ENCODE peak calls at places on chromosomes 16 and 17, in nine cellular contexts. G is ovary, Q is right lobe of liver, A is astrocyte of the cerebellum, O is thoracic aorta, L is testis, Y is OCI-LY7, F is fibroblast of lung, M is mesendoderm. Z is an unnamed sample.

GRCh38 chr17:50841949-50842354 is 6.6 kb downstream of the WFIKKN2 start:
- DNase-seq in A (peak), O (no peak), Y (peak), F (peak), Q (peak), L (peak), M (peak), G (peak), Z (peak)

GRCh38 chr17:21814776-21815175 is 122.5 kb downstream of the KCNJ18 start:
- DNase-seq in Q (no peak), A (no peak), Y (no peak), G (no peak), L (no peak), F (no peak), M (no peak), O (no peak), Z (peak)

GRCh38 chr17:1150863-1151685 is 28.7 kb downstream of the ABR start:
- DNase-seq in L (no peak), Y (no peak), A (no peak), G (no peak), F (peak), Q (no peak), M (no peak), O (no peak), Z (no peak)

GRCh38 chr16:27238591-27238990 is 30.0 kb downstream of the NSMCE1 start:
- DNase-seq in Q (no peak), M (no peak), F (no peak), G (no peak), Y (no peak), A (no peak), O (no peak), L (no peak), Z (no peak)

GRCh38 chr16:84948855-84949610 is 62.3 kb downstream of the ZDHHC7 start:
- DNase-seq in G (no peak), F (no peak), O (no peak), A (no peak), Y (no peak), Q (no peak), M (no peak), L (no peak), Z (no peak)

GRCh38 chr16:53518550-53519416 is 15.8 kb upstream of the AKTIP start:
- DNase-seq in G (no peak), O (no peak), M (no peak), Q (no peak), A (no peak), F (peak), L (no peak), Y (peak), Z (no peak)

GRCh38 chr17:76527430-76528111 is 9.9 kb downstream of the CYGB start:
- DNase-seq in F (peak), L (peak), G (peak), M (peak), Q (no peak), Y (peak), A (peak), O (peak), Z (peak)

GRCh38 chr16:57462209-57462977 is at the start of gene POLR2C:
- DNase-seq in Q (peak), Y (peak), A (peak), O (peak), G (peak), L (peak), M (peak), F (peak), Z (peak)

GRCh38 chr17:8832711-8833352 is 33.7 kb upstream of the MFSD6L start:
- DNase-seq in G (no peak), L (peak), Q (no peak), A (no peak), F (no peak), O (no peak), Y (peak), M (peak), Z (peak)

GRCh38 chr17:68356949-68357455 is 65.7 kb downstream of the ARSG start:
- DNase-seq in Q (no peak), A (no peak), G (no peak), O (no peak), M (no peak), Y (no peak), L (no peak), F (peak), Z (no peak)

DNA sequence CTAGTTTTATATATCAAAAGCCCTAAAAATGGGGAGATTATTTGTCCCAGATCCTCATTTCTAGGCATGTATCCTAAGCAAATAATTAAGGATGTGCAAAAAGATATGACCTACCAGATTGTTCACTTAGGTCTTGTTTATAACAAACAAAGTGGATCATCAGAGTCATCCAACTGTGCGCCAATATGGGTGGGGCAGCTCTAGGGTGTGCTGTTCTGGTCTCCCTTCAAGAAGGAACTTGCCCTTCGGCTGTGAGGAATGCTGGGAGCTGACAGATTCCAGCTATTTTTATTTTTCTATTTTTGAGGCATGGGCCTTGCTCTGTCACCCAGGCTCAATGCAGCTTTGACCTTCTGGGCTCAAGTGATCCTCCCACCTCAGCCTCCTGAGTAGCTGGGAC is 13.8 kb downstream of the CHP2 start:
- DNase-seq in F (no peak), L (no peak), O (no peak), G (no peak), Q (no peak), Y (no peak), A (no peak), M (no peak), Z (no peak)
- H3K4me3 ChIP-seq in F (no peak), L (no peak), O (no peak), G (no peak), Q (no peak), Y (no peak), A (no peak), M (no peak), Z (no peak)

GRCh38 chr17:78925662-78926555 is 722 bp upstream of the TIMP2 start:
- DNase-seq in O (peak), Q (peak), M (peak), A (peak), G (peak), Y (no peak), L (peak), F (peak), Z (peak)
- H3K4me3 ChIP-seq in O (peak), Q (peak), M (peak), A (peak), G (peak), Y (no peak), L (peak), F (peak), Z (peak)

GRCh38 chr17:27299384-27300049 is 5.6 kb downstream of the WSB1 start:
- DNase-seq in O (no peak), F (no peak), M (no peak), G (no peak), Q (no peak), Y (no peak), L (no peak), A (no peak), Z (no peak)
- H3K4me3 ChIP-seq in O (peak), F (no peak), M (no peak), G (no peak), Q (no peak), Y (no peak), L (no peak), A (no peak), Z (no peak)

DNA sequence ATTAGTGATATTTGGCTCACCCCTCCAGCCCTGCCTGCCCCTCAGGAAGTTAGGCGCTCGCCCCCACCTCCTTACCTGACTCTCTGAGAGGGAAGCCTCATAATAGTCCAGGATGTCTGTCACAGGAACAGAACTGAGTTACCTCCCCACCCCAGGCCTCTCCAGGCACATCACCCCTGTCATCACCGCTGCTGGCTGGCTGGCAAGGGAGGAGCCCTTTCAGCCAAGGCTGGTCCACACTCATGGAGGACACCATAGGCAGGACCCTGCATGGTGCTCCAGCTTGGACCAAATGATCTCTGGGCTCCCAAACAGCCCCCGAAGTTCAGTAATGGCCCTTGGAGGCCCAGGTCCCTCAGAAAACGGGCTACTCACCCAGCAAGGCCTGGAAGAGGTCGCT is 1.5 kb downstream of the DLG4 start:
- DNase-seq in M (no peak), Q (no peak), O (no peak), L (no peak), Y (no peak), F (no peak), A (no peak), G (peak), Z (no peak)
- H3K4me3 ChIP-seq in M (no peak), Q (no peak), O (peak), L (no peak), Y (peak), F (no peak), A (peak), G (no peak), Z (no peak)

GRCh38 chr16:69417537-69418199 is 6.8 kb upstream of the CYB5B start:
- DNase-seq in Q (no peak), A (no peak), Y (no peak), O (no peak), M (peak), L (no peak), F (peak), G (no peak), Z (peak)
- H3K4me3 ChIP-seq in Q (no peak), A (no peak), Y (no peak), O (peak), M (no peak), L (no peak), F (no peak), G (no peak), Z (no peak)

GRCh38 chr17:57626520-57627210 is 118.4 kb downstream of the CCDC182 start:
- DNase-seq in O (no peak), A (no peak), G (no peak), L (no peak), F (no peak), M (no peak), Q (peak), Y (no peak), Z (no peak)

GRCh38 chr17:57629470-57629869 is 115.6 kb downstream of the CCDC182 start:
- DNase-seq in M (no peak), Q (peak), L (no peak), A (no peak), F (peak), O (no peak), G (no peak), Y (peak), Z (no peak)

GRCh38 chr17:57629886-57630285 is 115.2 kb downstream of the CCDC182 start:
- DNase-seq in F (no peak), L (no peak), Y (no peak), G (no peak), A (no peak), Q (peak), O (no peak), M (no peak), Z (no peak)

GRCh38 chr17:57627591-57627990 is 117.5 kb downstream of the CCDC182 start:
- DNase-seq in G (no peak), M (no peak), A (no peak), O (no peak), Y (no peak), L (no peak), Q (peak), F (no peak), Z (no peak)

DNA sequence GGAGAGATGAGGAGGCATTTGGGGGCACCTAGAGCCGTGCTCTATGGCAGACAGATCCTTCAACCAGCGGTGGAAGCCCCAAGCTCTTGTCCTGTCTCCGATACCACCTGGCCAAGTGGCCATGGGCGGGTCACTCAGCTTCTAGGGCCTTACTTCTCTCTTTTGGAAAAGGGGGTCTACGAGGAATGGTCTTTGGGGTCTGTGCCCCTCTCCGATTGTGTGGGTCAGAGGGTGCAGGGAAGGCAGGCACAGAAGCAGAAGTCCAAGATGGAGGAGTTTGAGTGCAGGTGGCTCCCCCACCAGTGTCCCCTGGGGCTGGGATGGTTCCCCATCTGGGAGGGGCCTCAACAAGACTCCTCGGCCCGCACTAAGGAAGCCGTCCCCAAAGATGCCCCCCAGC is 116.7 kb downstream of the CCDC182 start:
- DNase-seq in M (no peak), G (no peak), F (no peak), O (no peak), L (no peak), Y (no peak), Q (no peak), A (no peak), Z (no peak)
- H3K4me3 ChIP-seq in M (no peak), G (no peak), F (no peak), O (no peak), L (no peak), Y (peak), Q (no peak), A (no peak), Z (no peak)

DNA sequence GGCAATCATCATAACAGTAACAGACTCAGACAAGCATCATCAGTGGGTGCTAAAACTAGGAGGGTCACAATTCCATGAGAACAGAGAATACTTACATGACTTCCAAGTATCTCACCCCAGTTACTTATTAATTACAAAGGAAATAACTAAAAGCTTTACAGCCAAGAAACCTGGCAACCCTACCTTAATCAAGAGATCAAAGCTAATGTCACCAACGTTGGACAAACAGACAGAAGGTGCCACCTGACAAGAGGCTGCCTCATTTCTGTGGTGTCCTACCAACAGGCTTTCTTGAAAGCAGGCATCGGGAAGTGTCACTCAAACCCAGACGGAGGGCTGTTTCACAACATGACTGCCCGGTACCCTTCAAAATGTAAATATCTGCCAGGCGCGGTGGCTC is 84.6 kb downstream of the RMI2 start:
- DNase-seq in F (no peak), G (no peak), Y (no peak), A (no peak), Q (no peak), O (no peak), L (no peak), M (no peak), Z (no peak)
- H3K4me3 ChIP-seq in F (no peak), G (no peak), Y (no peak), A (no peak), Q (no peak), O (no peak), L (no peak), M (no peak), Z (no peak)